ENCODE peak calls at places on chromosomes 7 and 10, in five cellular contexts. O is astrocyte, C is HCT116, E is OCI-LY7, L is HepG2. D is an unnamed sample.

GRCh38 chr7:55326079-55326847 is 38.9 kb upstream of the LANCL2 start:
- DNase-seq in O (no peak), C (no peak), E (no peak), L (no peak), D (no peak)

GRCh38 chr7:95485749-95486148 is at the start of gene ASB4:
- DNase-seq in O (no peak), C (no peak), E (no peak), L (no peak), D (no peak)

GRCh38 chr10:29397221-29397620 is 108.4 kb downstream of the LYZL1 start:
- DNase-seq in O (no peak), C (no peak), E (no peak), L (no peak), D (no peak)

GRCh38 chr7:27143022-27143949 is at the start of gene HOXA5:
- DNase-seq in O (peak; percentile 92), C (no peak), E (peak; percentile 48), L (peak; percentile 90), D (peak; percentile 96)

GRCh38 chr10:86536294-86536861 is 14.8 kb upstream of the WAPL start:
- DNase-seq in O (no peak), C (no peak), E (no peak), L (no peak), D (no peak)

GRCh38 chr7:151558575-151558974 is 38.9 kb upstream of the RHEB start:
- DNase-seq in O (peak; percentile 62), C (no peak), E (no peak), L (peak; percentile 12), D (peak; percentile 72)

GRCh38 chr10:102113261-102113955 is 6.8 kb downstream of the LDB1 start:
- DNase-seq in O (no peak), C (no peak), E (no peak), L (no peak), D (peak; percentile 53)

GRCh38 chr10:88207121-88207546 is 343.7 kb downstream of the PTEN start:
- DNase-seq in O (no peak), C (no peak), E (no peak), L (no peak), D (no peak)

GRCh38 chr7:47478017-47478344 is 103.9 kb downstream of the TNS3 start:
- DNase-seq in O (peak; percentile 47), C (no peak), E (no peak), L (no peak), D (no peak)

GRCh38 chr10:70478191-70479160 is at the start of gene PALD1:
- DNase-seq in O (peak; percentile 39), C (peak; percentile 48), E (peak; percentile 81), L (no peak), D (peak; percentile 96)

GRCh38 chr10:102352066-102352715 is 43.3 kb upstream of the NFKB2 start:
- DNase-seq in O (no peak), C (peak; percentile 53), E (peak; percentile 63), L (peak; percentile 51), D (no peak)

GRCh38 chr7:83072576-83073517 is 89.8 kb downstream of the PCLO start:
- DNase-seq in O (no peak), C (no peak), E (peak; percentile 8), L (no peak), D (no peak)

GRCh38 chr7:3404490-3404889 is 103.4 kb downstream of the SDK1 start:
- DNase-seq in O (peak; percentile 60), C (no peak), E (no peak), L (no peak), D (no peak)

GRCh38 chr7:131431289-131431688 is 103.6 kb downstream of the MKLN1 start:
- DNase-seq in O (peak; percentile 90), C (no peak), E (no peak), L (no peak), D (peak; percentile 14)

GRCh38 chr7:44277391-44277790 is 48.0 kb downstream of the CAMK2B start:
- DNase-seq in O (no peak), C (no peak), E (no peak), L (no peak), D (peak; percentile 66)

GRCh38 chr10:99958287-99958686 is 51.5 kb downstream of the DNMBP start:
- DNase-seq in O (no peak), C (no peak), E (no peak), L (no peak), D (no peak)

GRCh38 chr10:13955426-13955825 is 368.7 kb downstream of the PRPF18 start:
- DNase-seq in O (no peak), C (no peak), E (no peak), L (no peak), D (no peak)

GRCh38 chr10:13957856-13958255 is 371.1 kb downstream of the PRPF18 start:
- DNase-seq in O (no peak), C (no peak), E (no peak), L (no peak), D (peak; percentile 31)

GRCh38 chr10:13953371-13953770 is 366.6 kb downstream of the PRPF18 start:
- DNase-seq in O (peak; percentile 60), C (no peak), E (no peak), L (no peak), D (no peak)

GRCh38 chr10:13959443-13960359 is 371.0 kb downstream of the FRMD4A start:
- DNase-seq in O (no peak), C (no peak), E (no peak), L (no peak), D (peak; percentile 67)

GRCh38 chr10:13956826-13957225 is 370.1 kb downstream of the PRPF18 start:
- DNase-seq in O (no peak), C (no peak), E (no peak), L (peak; percentile 5), D (peak; percentile 58)
- H3K27ac ChIP-seq in O (no peak overlapping the region), C (no peak overlapping the region), E (no peak overlapping the region), L (no peak overlapping the region), D (peak overlapping the region; percentile 59)

DNA sequence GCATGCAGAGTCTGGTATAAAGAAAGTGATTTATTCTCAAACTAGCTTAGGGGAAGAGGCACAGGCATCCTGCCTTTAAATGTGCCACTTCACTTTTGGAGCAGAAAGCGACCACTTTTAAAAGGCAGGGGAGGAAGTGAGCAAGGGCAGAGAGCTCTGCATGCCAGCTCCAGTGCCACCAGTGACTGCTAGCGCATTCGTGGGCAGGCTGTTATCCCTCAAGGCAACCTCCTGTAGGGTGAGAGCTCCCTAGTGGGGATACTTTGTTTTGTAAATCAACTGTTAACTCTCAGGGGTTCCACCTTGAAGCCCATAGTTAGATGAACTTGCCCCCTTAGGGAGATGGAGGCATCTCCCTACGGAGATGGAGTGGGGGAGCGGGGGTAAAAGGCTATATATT is 29.4 kb upstream of the GRB10 start:
- DNase-seq in O (no peak), C (no peak), E (no peak), L (no peak), D (no peak)
- H3K4me2 ChIP-seq in O (no peak overlapping the region), C (no peak overlapping the region), E (no peak overlapping the region), L (no peak overlapping the region), D (no peak overlapping the region)

GRCh38 chr10:113052076-113052830 is 102.2 kb downstream of the TCF7L2 start:
- DNase-seq in O (no peak), C (no peak), E (no peak), L (no peak), D (no peak)
- TF ChIP-seq CTCF in O (peak; percentile 28), C (peak; percentile 17), E (peak; percentile 33), L (peak; percentile 37), D (peak; percentile 53)

GRCh38 chr10:11869211-11869610 is 46.1 kb downstream of the PROSER2 start:
- DNase-seq in O (no peak), C (no peak), E (no peak), L (no peak), D (peak; percentile 30)
- H3K27ac ChIP-seq in O (no peak overlapping the region), C (no peak overlapping the region), E (no peak overlapping the region), L (no peak overlapping the region), D (no peak overlapping the region)

D was measured in osteoblast.